ENCODE peak calls at places on chromosome 3, in four cellular contexts. A is HCT116, E is fibroblast of mammary gland, U is kidney. C is an unnamed sample.

GRCh38 chr3:196533260-196533681 is 18.1 kb upstream of the SMCO1 start:
- DNase-seq in A (no peak), E (no peak), U (no peak), C (no peak)

GRCh38 chr3:105722943-105723556 is 145.8 kb downstream of the CBLB start:
- DNase-seq in A (no peak), E (no peak), U (no peak), C (no peak)

GRCh38 chr3:66816110-66816761 is 181.9 kb upstream of the KBTBD8 start:
- DNase-seq in A (peak; percentile 42), E (peak; percentile 67), U (no peak), C (peak; percentile 53)

GRCh38 chr3:14991148-14991742 is 43.9 kb downstream of the NR2C2 start:
- DNase-seq in A (no peak), E (no peak), U (no peak), C (no peak)

GRCh38 chr3:147895509-147895908 is 486.3 kb downstream of the ZIC1 start:
- DNase-seq in A (no peak), E (no peak), U (no peak), C (no peak)

GRCh38 chr3:100316656-100317069 is 17.9 kb upstream of the NIT2 start:
- DNase-seq in A (peak; percentile 46), E (peak; percentile 77), U (no peak), C (peak; percentile 39)

GRCh38 chr3:49339593-49339946 is 283 bp downstream of the USP4 start:
- DNase-seq in A (no peak), E (no peak), U (no peak), C (no peak)

GRCh38 chr3:128523591-128523990 is 30.6 kb upstream of the GATA2 start:
- DNase-seq in A (no peak), E (no peak), U (no peak), C (no peak)

GRCh38 chr3:71601811-71602210 is 18.3 kb upstream of the FOXP1 start:
- DNase-seq in A (no peak), E (peak; percentile 78), U (no peak), C (peak; percentile 56)

GRCh38 chr3:196127308-196128040 is 45.6 kb upstream of the TFRC start:
- DNase-seq in A (no peak), E (no peak), U (no peak), C (no peak)

GRCh38 chr3:63875510-63875909 is 11.8 kb downstream of the ATXN7 start:
- DNase-seq in A (no peak), E (no peak), U (no peak), C (no peak)

GRCh38 chr3:63876260-63876659 is 12.6 kb downstream of the ATXN7 start:
- DNase-seq in A (no peak), E (no peak), U (no peak), C (no peak)

GRCh38 chr3:63880653-63881052 is 17.0 kb downstream of the ATXN7 start:
- DNase-seq in A (no peak), E (no peak), U (no peak), C (no peak)

GRCh38 chr3:63878394-63879089 is 14.9 kb downstream of the ATXN7 start:
- DNase-seq in A (no peak), E (no peak), U (no peak), C (no peak)

GRCh38 chr3:63877737-63878393 is 14.2 kb downstream of the ATXN7 start:
- DNase-seq in A (no peak), E (no peak), U (no peak), C (no peak)
- H3K4me3 ChIP-seq in A (no peak overlapping the region), E (no peak overlapping the region), U (no peak overlapping the region), C (no peak overlapping the region)

GRCh38 chr3:17160597-17160996 is 275.8 kb downstream of the PLCL2 start:
- DNase-seq in A (no peak), E (no peak), U (no peak), C (no peak)

GRCh38 chr3:17162116-17162515 is 277.4 kb downstream of the PLCL2 start:
- DNase-seq in A (no peak), E (no peak), U (no peak), C (no peak)

GRCh38 chr3:17166369-17166768 is 281.6 kb downstream of the PLCL2 start:
- DNase-seq in A (no peak), E (no peak), U (no peak), C (no peak)
- TF ChIP-seq CTCF in A (no peak), E (no peak), U (no peak), C (peak; percentile 10)

GRCh38 chr3:13880811-13881156 is 913 bp upstream of the WNT7A start:
- DNase-seq in A (no peak), E (no peak), U (peak; percentile 82), C (no peak)
- H3K4me3 ChIP-seq in A (peak overlapping the region; percentile 63), E (no peak overlapping the region), U (no peak overlapping the region), C (no peak overlapping the region)

GRCh38 chr3:112653209-112653871 is 12.4 kb upstream of the CCDC80 start:
- DNase-seq in A (no peak), E (peak; percentile 98), U (no peak), C (no peak)

GRCh38 chr3:112654492-112654891 is 13.5 kb upstream of the CCDC80 start:
- DNase-seq in A (no peak), E (no peak), U (no peak), C (no peak)

GRCh38 chr3:112656045-112656444 is 15.1 kb upstream of the CCDC80 start:
- DNase-seq in A (no peak), E (no peak), U (no peak), C (no peak)

GRCh38 chr3:112653881-112654300 is 12.9 kb upstream of the CCDC80 start:
- DNase-seq in A (no peak), E (peak; percentile 93), U (no peak), C (no peak)

GRCh38 chr3:112654979-112655378 is 14.0 kb upstream of the CCDC80 start:
- DNase-seq in A (no peak), E (no peak), U (no peak), C (no peak)
- TF ChIP-seq CTCF in A (peak; percentile 58), E (peak; percentile 10), U (peak; percentile 11), C (no peak)

GRCh38 chr3:65596511-65597224 is 442.1 kb downstream of the MAGI1 start:
- DNase-seq in A (no peak), E (no peak), U (no peak), C (no peak)

GRCh38 chr3:65595997-65596300 is 442.8 kb downstream of the MAGI1 start:
- DNase-seq in A (no peak), E (no peak), U (no peak), C (no peak)

GRCh38 chr3:65595222-65595996 is 443.3 kb downstream of the MAGI1 start:
- DNase-seq in A (no peak), E (no peak), U (no peak), C (no peak)

GRCh38 chr3:65597225-65597951 is 441.3 kb downstream of the MAGI1 start:
- DNase-seq in A (no peak), E (no peak), U (peak; percentile 68), C (no peak)

DNA sequence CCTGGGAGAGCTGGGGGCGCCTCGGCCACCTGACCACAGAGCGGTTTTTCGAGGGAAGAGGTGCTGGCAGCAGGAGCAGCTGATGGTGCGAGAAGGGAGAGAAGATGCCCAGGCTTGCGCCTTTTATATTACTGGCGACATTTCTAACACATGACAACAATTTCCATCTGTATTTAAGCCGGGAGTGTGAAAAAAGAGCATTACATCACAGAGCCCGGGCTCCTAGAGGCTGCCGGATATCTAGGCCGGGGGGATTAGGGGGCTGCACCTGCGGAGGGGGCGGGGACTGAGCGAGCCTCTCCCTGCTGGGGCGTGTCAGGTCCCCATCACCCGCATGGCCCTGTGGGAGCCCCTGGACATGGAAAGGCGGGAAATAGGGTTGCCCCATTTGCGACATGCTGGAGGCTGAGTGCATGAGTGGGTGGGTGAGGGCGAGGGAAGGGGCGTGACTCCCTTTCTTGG is 440.7 kb downstream of the MAGI1 start:
- DNase-seq in A (no peak), E (no peak), U (peak; percentile 72), C (no peak)
- H3K4me3 ChIP-seq in A (no peak overlapping the region), E (no peak overlapping the region), U (no peak overlapping the region), C (peak overlapping the region; percentile 43)

DNA sequence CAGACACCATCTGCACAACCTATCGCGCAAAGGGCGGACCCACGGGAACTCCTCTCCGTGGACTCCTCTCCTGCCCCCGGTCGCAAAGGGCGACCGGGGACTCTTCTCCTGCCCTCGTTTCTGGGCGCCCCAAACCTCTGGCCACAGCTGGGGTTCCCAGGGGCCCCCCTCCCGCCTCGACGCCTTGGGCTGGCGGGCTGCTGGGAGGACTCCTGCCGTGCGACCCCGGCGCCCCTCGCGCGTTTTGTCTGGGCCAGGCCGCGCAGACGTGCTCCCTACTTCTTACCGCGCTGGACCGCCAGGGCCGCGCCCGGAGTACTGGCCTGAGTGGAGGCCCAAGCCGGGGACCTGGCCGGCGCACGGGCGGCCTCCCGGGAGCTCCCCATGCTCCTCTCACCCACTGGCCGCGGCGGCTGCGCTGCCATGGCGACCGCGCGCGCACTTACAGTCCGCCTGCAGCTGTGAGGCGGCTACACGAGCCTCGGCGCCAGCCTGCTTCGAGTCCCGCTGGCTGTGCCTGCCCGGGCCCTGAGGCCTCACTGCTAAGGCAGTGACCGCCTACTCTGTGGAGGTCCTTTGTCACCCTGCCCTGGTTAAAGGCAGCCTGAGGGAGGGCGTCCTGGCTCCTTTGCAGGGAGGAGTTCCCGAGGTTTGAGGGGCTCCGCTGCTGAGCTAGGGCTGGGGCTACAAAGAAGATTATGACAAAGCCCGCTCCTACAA is 386 bp upstream of the LRRIQ4 start:
- DNase-seq in A (no peak), E (peak; percentile 62), U (peak; percentile 91), C (no peak)
- TF ChIP-seq CTCF in A (no peak), E (no peak), U (no peak), C (no peak)